ENCODE peak calls at places on chromosomes 2 and 18, in eight cellular contexts. U, X, Z, H, I, E, B and N are unnamed samples.

GRCh38 chr2:147649288-147649687 is 195.5 kb upstream of the ACVR2A start:
- DNase-seq in U (no peak), X (no peak), Z (no peak), H (peak), I (no peak), E (no peak), B (no peak), N (no peak)

GRCh38 chr2:190947139-190947538 is 66.5 kb downstream of the GLS start:
- DNase-seq in U (peak), X (no peak), Z (no peak), H (no peak), I (peak), E (no peak), B (no peak), N (no peak)

GRCh38 chr2:31937741-31938140 is 73.1 kb downstream of the MEMO1 start:
- DNase-seq in U (peak), X (no peak), Z (no peak), H (no peak), I (no peak), E (no peak), B (no peak), N (no peak)

GRCh38 chr2:134140251-134140661 is 113.6 kb upstream of the MGAT5 start:
- DNase-seq in U (no peak), X (no peak), Z (no peak), H (peak), I (no peak), E (no peak), B (no peak), N (no peak)

GRCh38 chr2:8412082-8412481 is 269.8 kb upstream of the ID2 start:
- DNase-seq in U (no peak), X (peak), Z (no peak), H (no peak), I (peak), E (no peak), B (no peak), N (no peak)

GRCh38 chr2:217409939-217410820 is 550.3 kb upstream of the TNP1 start:
- DNase-seq in U (no peak), X (no peak), Z (no peak), H (no peak), I (no peak), E (no peak), B (no peak), N (no peak)

GRCh38 chr2:38170098-38170497 is 94.1 kb upstream of the CYP1B1 start:
- DNase-seq in U (peak), X (no peak), Z (no peak), H (no peak), I (no peak), E (no peak), B (no peak), N (no peak)

GRCh38 chr2:228474466-228474865 is 293.0 kb upstream of the SPHKAP start:
- DNase-seq in U (no peak), X (no peak), Z (no peak), H (no peak), I (no peak), E (no peak), B (no peak), N (no peak)

GRCh38 chr2:153519260-153519875 is 40.8 kb upstream of the RPRM start:
- DNase-seq in U (peak), X (peak), Z (peak), H (peak), I (peak), E (no peak), B (no peak), N (no peak)

GRCh38 chr2:72953976-72954375 is 36.7 kb downstream of the EMX1 start:
- DNase-seq in U (no peak), X (no peak), Z (peak), H (no peak), I (no peak), E (no peak), B (no peak), N (no peak)

GRCh38 chr2:203578511-203579130 is 43.5 kb upstream of the RAPH1 start:
- DNase-seq in U (no peak), X (no peak), Z (no peak), H (peak), I (no peak), E (no peak), B (no peak), N (no peak)

GRCh38 chr2:68693947-68694346 is 40.7 kb upstream of the ARHGAP25 start:
- DNase-seq in U (no peak), X (no peak), Z (no peak), H (no peak), I (no peak), E (no peak), B (no peak), N (no peak)

GRCh38 chr18:48545690-48546365 is 7.0 kb downstream of the CTIF start:
- DNase-seq in U (peak), X (peak), Z (peak), H (no peak), I (peak), E (no peak), B (no peak), N (peak)

GRCh38 chr18:48019557-48019956 is 89.1 kb upstream of the SMAD2 start:
- DNase-seq in U (no peak), X (peak), Z (no peak), H (no peak), I (no peak), E (no peak), B (no peak), N (no peak)

GRCh38 chr18:61606759-61607158 is 273.5 kb downstream of the CDH20 start:
- DNase-seq in U (peak), X (peak), Z (peak), H (peak), I (peak), E (no peak), B (peak), N (peak)

GRCh38 chr2:127584047-127584446 is 48.6 kb downstream of the MYO7B start:
- DNase-seq in U (no peak), X (no peak), Z (no peak), H (no peak), I (no peak), E (peak), B (no peak), N (no peak)

GRCh38 chr2:240304746-240305161 is 130.7 kb upstream of the GPC1 start:
- DNase-seq in U (no peak), X (no peak), Z (no peak), H (no peak), I (no peak), E (peak), B (no peak), N (peak)

GRCh38 chr18:49020129-49020528 is 69.4 kb upstream of the SMAD7 start:
- DNase-seq in U (no peak), X (peak), Z (no peak), H (no peak), I (no peak), E (no peak), B (no peak), N (no peak)

GRCh38 chr18:51191139-51191717 is 6.3 kb downstream of the MEX3C start:
- DNase-seq in U (no peak), X (no peak), Z (no peak), H (no peak), I (no peak), E (no peak), B (no peak), N (no peak)

GRCh38 chr2:55111570-55112228 is 61.4 kb upstream of the RTN4 start:
- DNase-seq in U (peak), X (peak), Z (peak), H (no peak), I (peak), E (peak), B (peak), N (no peak)

GRCh38 chr2:86806059-86806857 is 15.5 kb upstream of the CD8A start:
- DNase-seq in U (no peak), X (no peak), Z (no peak), H (no peak), I (no peak), E (no peak), B (no peak), N (no peak)

GRCh38 chr18:49561127-49561376 is 805 bp upstream of the LIPG start:
- DNase-seq in U (no peak), X (no peak), Z (no peak), H (no peak), I (no peak), E (no peak), B (no peak), N (no peak)

GRCh38 chr18:24763765-24764548 is 303.5 kb downstream of the HRH4 start:
- DNase-seq in U (peak), X (no peak), Z (no peak), H (no peak), I (no peak), E (no peak), B (no peak), N (no peak)

GRCh38 chr18:76621782-76622495 is 126.9 kb upstream of the ZNF516 start:
- DNase-seq in U (peak), X (peak), Z (peak), H (peak), I (no peak), E (no peak), B (no peak), N (no peak)

GRCh38 chr18:29078272-29078671 is 901.3 kb upstream of the CDH2 start:
- DNase-seq in U (no peak), X (no peak), Z (no peak), H (no peak), I (no peak), E (no peak), B (no peak), N (no peak)

DNA sequence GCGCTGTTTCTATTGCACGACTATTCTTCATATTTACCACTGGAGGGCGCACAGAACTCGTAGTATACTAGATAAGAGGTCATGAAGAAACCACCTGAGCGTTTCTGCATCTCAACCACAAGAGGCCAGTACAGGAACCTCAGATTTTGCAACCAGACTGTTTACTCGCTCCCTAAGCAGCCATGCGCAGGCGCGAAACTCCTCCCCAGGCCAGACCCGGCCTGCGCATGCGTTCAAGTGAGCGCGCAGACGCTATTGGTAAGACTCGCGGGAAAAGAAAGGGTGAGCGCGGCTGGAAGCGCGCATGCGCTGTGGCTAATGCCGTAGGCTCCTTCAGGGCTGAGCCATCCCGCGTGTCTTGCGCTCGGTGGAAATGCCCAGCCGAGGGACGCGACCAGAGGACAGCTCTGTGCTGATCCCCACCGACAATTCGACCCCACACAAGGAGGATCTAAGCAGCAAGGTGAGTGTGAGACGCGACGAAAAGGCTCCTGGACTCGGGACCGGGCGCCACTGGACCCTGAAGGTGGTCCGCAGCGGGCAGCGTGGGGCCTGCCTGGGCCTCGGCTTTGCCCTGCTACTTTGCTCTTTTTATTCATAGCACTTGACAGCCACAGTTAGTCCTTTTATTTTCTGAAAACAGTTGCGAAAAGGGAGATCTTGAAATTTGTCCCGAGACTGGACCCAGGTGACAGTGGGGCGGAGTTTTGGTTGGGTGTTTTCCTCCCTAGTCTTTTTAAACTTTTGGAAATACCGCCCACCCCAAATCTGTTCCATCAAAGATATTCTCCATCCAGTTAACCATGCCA is at the start of gene ASNSD1:
- DNase-seq in U (peak), X (peak), Z (peak), H (peak), I (peak), E (peak), B (peak), N (peak)
- TF ChIP-seq POLR2A in U (peak), X (peak), Z (peak), H (peak), I (peak), E (peak), B (peak), N (peak)

GRCh38 chr2:173090973-173091660 is 15.5 kb downstream of the MAP3K20 start:
- DNase-seq in U (no peak), X (no peak), Z (peak), H (no peak), I (no peak), E (no peak), B (no peak), N (no peak)
- TF ChIP-seq POLR2A in U (no peak), X (no peak), Z (no peak), H (no peak), I (no peak), E (no peak), B (no peak), N (no peak)

GRCh38 chr2:121286506-121286905 is 1.5 kb upstream of the TFCP2L1 start:
- DNase-seq in U (no peak), X (no peak), Z (peak), H (no peak), I (no peak), E (no peak), B (no peak), N (no peak)

GRCh38 chr2:121283670-121284245 is 1.2 kb downstream of the TFCP2L1 start:
- DNase-seq in U (no peak), X (no peak), Z (no peak), H (peak), I (no peak), E (no peak), B (no peak), N (no peak)

GRCh38 chr2:121284424-121285076 is 452 bp downstream of the TFCP2L1 start:
- DNase-seq in U (no peak), X (no peak), Z (no peak), H (peak), I (peak), E (peak), B (no peak), N (no peak)

GRCh38 chr2:121285926-121286325 is 924 bp upstream of the TFCP2L1 start:
- DNase-seq in U (no peak), X (no peak), Z (no peak), H (no peak), I (no peak), E (no peak), B (no peak), N (no peak)

GRCh38 chr2:121285077-121285449 is at the start of gene TFCP2L1:
- DNase-seq in U (no peak), X (no peak), Z (peak), H (peak), I (peak), E (no peak), B (no peak), N (no peak)
- TF ChIP-seq POLR2A in U (no peak), X (no peak), Z (no peak), H (peak), I (peak), E (no peak), B (no peak), N (peak)

GRCh38 chr18:79461627-79462026 is 65.9 kb downstream of the NFATC1 start:
- DNase-seq in U (no peak), X (no peak), Z (no peak), H (no peak), I (no peak), E (no peak), B (no peak), N (no peak)

GRCh38 chr18:79458131-79458838 is 62.6 kb downstream of the NFATC1 start:
- DNase-seq in U (peak), X (peak), Z (no peak), H (peak), I (peak), E (no peak), B (peak), N (peak)

GRCh38 chr18:79459946-79460345 is 64.2 kb downstream of the NFATC1 start:
- DNase-seq in U (no peak), X (no peak), Z (no peak), H (no peak), I (no peak), E (no peak), B (no peak), N (no peak)

GRCh38 chr18:79458917-79459803 is 63.4 kb downstream of the NFATC1 start:
- DNase-seq in U (no peak), X (no peak), Z (no peak), H (no peak), I (no peak), E (no peak), B (no peak), N (no peak)

DNA sequence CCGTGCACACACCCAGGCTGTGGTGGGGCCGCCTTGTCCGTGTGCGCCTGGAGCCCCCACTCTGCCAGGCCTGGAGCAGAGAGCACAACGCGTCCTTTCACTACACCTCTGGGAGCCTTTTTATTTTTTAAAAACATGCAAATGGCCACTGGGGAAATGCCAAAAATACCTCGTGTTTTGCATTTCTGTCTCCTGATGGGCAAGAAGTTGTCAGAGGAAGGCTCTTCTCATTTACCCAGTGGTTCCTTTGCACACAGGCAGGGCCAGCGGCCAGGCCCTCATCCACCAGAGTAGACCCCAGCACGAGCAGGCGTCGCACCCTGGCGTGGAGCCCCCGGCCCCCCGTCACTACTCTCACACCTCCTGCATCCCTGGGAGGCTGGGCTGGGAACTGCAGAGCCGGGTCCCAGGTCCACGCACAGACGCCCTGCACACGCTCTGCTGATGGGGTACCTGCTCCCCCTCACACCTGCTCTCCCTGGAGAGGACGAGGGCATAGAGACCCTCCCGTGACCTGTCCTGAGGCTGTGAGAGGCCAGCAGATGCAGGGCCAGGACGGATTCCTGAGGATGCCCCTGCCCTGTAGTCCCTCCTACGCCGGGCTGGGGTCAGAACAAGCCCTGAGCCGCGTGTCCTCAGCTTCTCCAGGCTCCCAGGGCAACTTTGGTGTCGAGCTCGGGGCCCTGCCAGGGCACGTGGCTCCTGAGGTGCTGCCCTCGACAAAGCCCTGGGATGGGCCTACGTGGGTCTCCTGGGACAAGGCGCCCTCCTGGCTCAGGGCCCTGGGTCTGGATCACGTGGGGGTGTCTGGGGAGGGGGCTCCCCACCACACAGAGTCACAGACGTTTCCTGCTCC is 64.9 kb downstream of the NFATC1 start:
- DNase-seq in U (peak), X (no peak), Z (no peak), H (no peak), I (no peak), E (no peak), B (no peak), N (no peak)
- TF ChIP-seq POLR2A in U (no peak), X (no peak), Z (no peak), H (no peak), I (no peak), E (no peak), B (no peak), N (no peak)